ENCODE peak calls at places on chromosomes 7 and 10, in seven cellular contexts. C is T-helper 2 cell; Q is tibial artery; I is lung; D is CD8-positive, alpha-beta memory T cell; X is HTR-8/SVneo; Z is stimulated activated naive CD4-positive, alpha-beta T cell. N is an unnamed sample.
A peak's percentile ranks its signal among the peaks of the same experiment; 100 is the strongest.

GRCh38 chr10:34815174-34816066 is at the start of gene PARD3:
- DNase-seq in Q (peak; percentile 55), X (peak; percentile 91), D (no peak), I (peak; percentile 61), C (peak; percentile 9), Z (no peak), N (peak; percentile 70)

GRCh38 chr10:118723467-118723866 is 31.3 kb downstream of the CACUL1 start:
- DNase-seq in I (no peak), D (no peak), Z (no peak), X (no peak), C (no peak), Q (no peak), N (no peak)

GRCh38 chr7:80263321-80263720 is 128.7 kb downstream of the GNAI1 start:
- DNase-seq in I (no peak), Z (no peak), C (no peak), X (no peak), Q (no peak), D (no peak), N (no peak)

GRCh38 chr10:3072641-3073360 is 5.5 kb downstream of the PFKP start:
- DNase-seq in I (no peak), D (no peak), Q (no peak), C (no peak), X (no peak), Z (no peak), N (no peak)

GRCh38 chr7:97844036-97844435 is 28.2 kb downstream of the ASNS start:
- DNase-seq in C (no peak), Z (no peak), X (peak; percentile 3), I (no peak), D (no peak), Q (no peak), N (no peak)

GRCh38 chr7:70669859-70670258 is 462.1 kb upstream of the GALNT17 start:
- DNase-seq in C (no peak), X (no peak), Q (no peak), I (no peak), Z (no peak), D (no peak), N (no peak)

GRCh38 chr7:80450621-80451308 is 61.1 kb downstream of the GNAT3 start:
- DNase-seq in X (no peak), Q (no peak), C (no peak), I (no peak), Z (no peak), D (no peak), N (no peak)

GRCh38 chr10:23192741-23193434 is 776 bp downstream of the PTF1A start:
- DNase-seq in Q (no peak), Z (no peak), I (no peak), D (no peak), X (no peak), C (peak; percentile 46), N (no peak)

GRCh38 chr7:27139335-27140107 is 4.0 kb downstream of the HOXA5 start:
- DNase-seq in I (no peak), C (no peak), D (no peak), Z (no peak), X (no peak), Q (no peak), N (peak; percentile 61)

GRCh38 chr10:96588060-96588554 is 1.3 kb upstream of the TM9SF3 start:
- DNase-seq in C (no peak), D (no peak), Z (no peak), I (no peak), Q (no peak), X (no peak), N (no peak)

GRCh38 chr7:140165422-140165821 is 11.4 kb downstream of the KDM7A start:
- DNase-seq in X (no peak), C (no peak), D (no peak), I (no peak), Q (no peak), Z (no peak), N (no peak)

GRCh38 chr10:5317547-5318107 is 47.1 kb upstream of the UCN3 start:
- DNase-seq in X (peak; percentile 82), C (peak; percentile 43), I (no peak), D (peak; percentile 38), Q (no peak), Z (peak; percentile 13), N (no peak)

GRCh38 chr10:73785721-73786511 is 510 bp downstream of the ZSWIM8 start:
- DNase-seq in I (peak; percentile 51), Z (peak; percentile 43), X (peak; percentile 22), Q (peak; percentile 45), C (peak; percentile 66), D (peak; percentile 64), N (no peak)

GRCh38 chr7:51210766-51211165 is 105.8 kb downstream of the COBL start:
- DNase-seq in I (no peak), D (no peak), X (no peak), Z (no peak), Q (no peak), C (no peak), N (no peak)

GRCh38 chr7:25759748-25760147 is 392.2 kb upstream of the NFE2L3 start:
- DNase-seq in Z (no peak), D (no peak), C (no peak), I (no peak), Q (no peak), X (no peak), N (no peak)

GRCh38 chr7:119640326-119640725 is 632.6 kb upstream of the KCND2 start:
- DNase-seq in Z (no peak), I (no peak), X (no peak), C (no peak), Q (no peak), D (no peak), N (no peak)

GRCh38 chr10:34628174-34628802 is 186.8 kb downstream of the PARD3 start:
- DNase-seq in D (no peak), X (no peak), C (no peak), Q (peak; percentile 45), Z (no peak), I (peak; percentile 59), N (no peak)

GRCh38 chr7:22154130-22154529 is 202.8 kb downstream of the RAPGEF5 start:
- DNase-seq in D (no peak), Q (no peak), Z (no peak), I (no peak), C (peak; percentile 70), X (no peak), N (no peak)

GRCh38 chr10:119335671-119336353 is 128.4 kb downstream of the GRK5 start:
- DNase-seq in D (no peak), X (no peak), I (no peak), Q (no peak), Z (no peak), C (no peak), N (no peak)

GRCh38 chr7:133354546-133355324 is 101.9 kb downstream of the EXOC4 start:
- DNase-seq in I (no peak), C (no peak), Z (no peak), D (no peak), Q (no peak), X (no peak), N (no peak)

GRCh38 chr7:156386097-156386496 is 254.5 kb upstream of the RNF32 start:
- DNase-seq in I (no peak), C (no peak), X (no peak), Z (no peak), Q (no peak), D (no peak), N (no peak)

GRCh38 chr10:28984431-28984830 is 304.4 kb upstream of the LYZL1 start:
- DNase-seq in D (no peak), Q (peak; percentile 94), C (no peak), Z (no peak), X (peak; percentile 64), I (peak; percentile 89), N (peak; percentile 78)

GRCh38 chr10:71923138-71923692 is 41.0 kb upstream of the CHST3 start:
- DNase-seq in I (no peak), D (no peak), X (no peak), C (no peak), Z (no peak), Q (no peak), N (no peak)

GRCh38 chr7:120832803-120833202 is 25.1 kb downstream of the TSPAN12 start:
- DNase-seq in D (no peak), X (no peak), I (no peak), C (no peak), Q (no peak), Z (no peak), N (no peak)

GRCh38 chr10:88385601-88386203 is 197.4 kb downstream of the RNLS start:
- DNase-seq in X (no peak), D (peak; percentile 77), C (peak; percentile 94), Z (peak; percentile 36), I (peak; percentile 58), Q (no peak), N (no peak)

GRCh38 chr10:15814565-15814964 is 45.7 kb downstream of the MINDY3 start:
- DNase-seq in I (no peak), Z (no peak), Q (no peak), D (no peak), X (no peak), C (no peak), N (no peak)

GRCh38 chr7:2717293-2717904 is 29.4 kb downstream of the AMZ1 start:
- DNase-seq in C (no peak), Z (peak; percentile 20), I (no peak), X (no peak), D (peak; percentile 38), Q (no peak), N (no peak)

GRCh38 chr10:110042181-110042580 is 34.4 kb downstream of the ADD3 start:
- DNase-seq in Z (no peak), Q (no peak), D (no peak), I (no peak), C (no peak), X (peak; percentile 10), N (no peak)

GRCh38 chr7:21641546-21641945 is 98.7 kb downstream of the DNAH11 start:
- DNase-seq in X (no peak), Q (no peak), D (no peak), Z (no peak), C (no peak), I (no peak), N (no peak)

GRCh38 chr7:135321556-135321955 is 87.9 kb downstream of the STRA8 start:
- DNase-seq in X (no peak), Q (no peak), C (no peak), D (no peak), Z (no peak), I (no peak), N (no peak)

GRCh38 chr10:126461289-126461688 is 73.0 kb upstream of the ADAM12 start:
- DNase-seq in I (no peak), Q (no peak), D (no peak), X (no peak), Z (no peak), C (no peak), N (no peak)

GRCh38 chr10:92688927-92689662 is 660 bp upstream of the HHEX start:
- DNase-seq in X (peak; percentile 25), D (no peak), C (peak; percentile 10), I (peak; percentile 36), Z (no peak), Q (peak; percentile 22), N (no peak)

GRCh38 chr7:5001911-5002310 is 42.9 kb upstream of the MMD2 start:
- DNase-seq in Z (no peak), D (no peak), I (no peak), C (no peak), X (no peak), Q (no peak), N (no peak)

GRCh38 chr7:150375662-150376521 is 3.2 kb upstream of the ZNF775 start:
- DNase-seq in Z (peak; percentile 15), I (no peak), X (no peak), D (peak; percentile 52), Q (no peak), C (peak; percentile 80), N (no peak)

GRCh38 chr7:73470208-73470607 is 36.6 kb downstream of the FZD9 start:
- DNase-seq in D (no peak), I (no peak), C (no peak), Z (no peak), X (no peak), Q (no peak), N (no peak)

GRCh38 chr10:74297389-74298080 is 146.5 kb downstream of the ADK start:
- DNase-seq in D (no peak), C (no peak), Z (no peak), X (no peak), Q (no peak), I (no peak), N (no peak)

GRCh38 chr10:7186387-7187032 is 224.3 kb downstream of the SFMBT2 start:
- DNase-seq in Q (no peak), D (no peak), X (no peak), Z (no peak), I (no peak), C (peak; percentile 71), N (no peak)